ENCODE peak calls at places on chromosomes 16 and 17, in eight cellular contexts. C is RWPE1, Q is mammary epithelial cell, F is left ventricle myocardium inferior, D is HL-60, B is A549, J is fibroblast of lung, P is sigmoid colon. U is an unnamed sample.

GRCh38 chr17:10633738-10634379 is 23.2 kb downstream of the MYH3 start:
- DNase-seq in F (no peak), P (no peak), B (no peak), C (no peak), D (no peak), Q (no peak), J (no peak), U (no peak)

GRCh38 chr16:19005561-19006445 is 22.1 kb downstream of the TMC7 start:
- DNase-seq in J (peak), F (peak), B (peak), D (no peak), C (peak), P (no peak), Q (peak), U (no peak)

GRCh38 chr16:89779231-89779912 is 37.1 kb downstream of the FANCA start:
- DNase-seq in Q (no peak), P (no peak), J (no peak), D (no peak), B (no peak), C (no peak), F (no peak), U (no peak)

GRCh38 chr16:84369938-84370627 is 1.7 kb downstream of the ATP2C2 start:
- DNase-seq in P (no peak), C (peak), Q (peak), D (peak), B (no peak), J (no peak), F (no peak), U (no peak)

GRCh38 chr16:75452464-75453190 is 11.9 kb downstream of the TMEM170A start:
- DNase-seq in F (no peak), D (no peak), J (no peak), B (no peak), Q (no peak), C (no peak), P (no peak), U (no peak)

GRCh38 chr16:84596161-84596560 is 21.7 kb downstream of the COTL1 start:
- DNase-seq in P (no peak), C (no peak), J (no peak), B (no peak), F (no peak), Q (no peak), D (no peak), U (no peak)

GRCh38 chr17:37742114-37742761 is 2.6 kb downstream of the HNF1B start:
- DNase-seq in B (peak), J (peak), P (no peak), D (no peak), Q (peak), C (peak), F (no peak), U (no peak)

GRCh38 chr17:45740553-45741330 is 43.4 kb upstream of the CRHR1 start:
- DNase-seq in Q (peak), C (peak), F (no peak), B (peak), J (no peak), D (peak), P (peak), U (no peak)

GRCh38 chr17:50947844-50948514 is 81.8 kb upstream of the TOB1 start:
- DNase-seq in Q (no peak), P (peak), B (no peak), F (peak), C (no peak), J (no peak), D (peak), U (no peak)

GRCh38 chr16:70661918-70662641 is 15.7 kb downstream of the IL34 start:
- DNase-seq in D (no peak), F (no peak), B (no peak), P (peak), J (peak), C (no peak), Q (no peak), U (no peak)
- H3K27ac ChIP-seq in D (no peak), F (no peak), B (no peak), P (peak), J (no peak), C (peak), Q (no peak), U (peak)

GRCh38 chr17:1116602-1117001 is 63.2 kb downstream of the ABR start:
- DNase-seq in D (no peak), J (no peak), F (no peak), Q (no peak), B (no peak), P (no peak), C (no peak), U (no peak)
- H3K27ac ChIP-seq in D (no peak), J (no peak), F (no peak), Q (no peak), B (peak), P (no peak), C (peak), U (no peak)

GRCh38 chr16:70522216-70523000 is 946 bp downstream of the COG4 start:
- DNase-seq in B (no peak), D (peak), C (no peak), P (no peak), J (no peak), Q (no peak), F (no peak), U (no peak)
- H3K27ac ChIP-seq in B (peak), D (peak), C (peak), P (peak), J (peak), Q (peak), F (peak), U (no peak)

GRCh38 chr17:28946239-28946638 is 5.1 kb downstream of the PHF12 start:
- DNase-seq in J (no peak), D (no peak), F (no peak), B (no peak), P (no peak), Q (peak), C (no peak), U (no peak)
- H3K27ac ChIP-seq in J (peak), D (no peak), F (peak), B (no peak), P (peak), Q (peak), C (no peak), U (no peak)

GRCh38 chr16:15955425-15955824 is 6.0 kb downstream of the ABCC1 start:
- DNase-seq in D (no peak), F (no peak), C (no peak), B (no peak), Q (no peak), P (no peak), J (no peak), U (no peak)
- H3K27ac ChIP-seq in D (no peak), F (no peak), C (peak), B (no peak), Q (no peak), P (peak), J (peak), U (no peak)

DNA sequence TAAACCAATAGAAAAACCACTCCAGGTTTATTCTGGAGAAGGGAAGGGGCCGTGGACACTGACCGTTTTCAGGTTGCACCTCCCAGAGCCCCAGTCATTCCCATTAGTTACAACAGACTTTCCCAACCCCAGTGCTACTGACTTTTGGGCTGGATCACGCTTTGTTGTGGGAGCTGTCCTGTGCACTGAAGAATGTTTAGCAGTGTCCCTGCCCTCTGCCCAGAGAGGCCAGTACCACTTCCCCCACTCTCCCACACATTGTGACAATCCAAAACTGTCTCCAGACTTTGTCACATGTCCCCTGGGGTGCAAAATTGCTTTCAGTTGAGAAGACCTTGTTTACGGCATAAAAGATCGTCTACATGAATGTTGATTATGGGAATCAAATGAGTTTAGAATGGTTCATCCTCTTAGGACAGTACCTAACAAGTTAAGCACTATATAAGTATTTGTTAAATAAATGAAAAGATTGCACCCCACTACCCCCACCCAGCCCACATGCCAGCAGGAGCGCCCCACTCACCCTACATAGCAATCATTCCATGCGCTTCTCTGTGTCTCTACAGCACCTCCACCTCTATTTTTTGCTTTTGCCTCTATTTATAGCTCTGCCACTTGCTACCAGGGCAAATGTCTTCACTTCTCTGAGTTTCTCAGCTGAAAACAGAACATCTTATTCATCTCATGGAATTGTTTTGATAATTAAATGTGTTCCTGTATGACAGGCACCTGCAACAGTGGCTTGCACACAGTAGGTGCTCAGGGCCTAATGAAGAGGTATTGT is 104.9 kb downstream of the AXIN2 start:
- DNase-seq in B (no peak), C (no peak), D (no peak), J (no peak), Q (no peak), F (no peak), P (no peak), U (no peak)
- H3K27ac ChIP-seq in B (no peak), C (no peak), D (no peak), J (no peak), Q (no peak), F (peak), P (no peak), U (no peak)

GRCh38 chr16:15880434-15880833 is 8.0 kb downstream of the CEP20 start:
- DNase-seq in Q (no peak), J (no peak), C (no peak), B (no peak), D (no peak), F (no peak), P (no peak), U (no peak)

GRCh38 chr16:15880909-15881308 is 7.5 kb downstream of the CEP20 start:
- DNase-seq in J (no peak), P (no peak), B (no peak), F (no peak), C (no peak), Q (no peak), D (no peak), U (no peak)

GRCh38 chr16:15879255-15879804 is 9.1 kb downstream of the CEP20 start:
- DNase-seq in C (peak), J (peak), D (no peak), F (no peak), Q (peak), B (peak), P (no peak), U (peak)

GRCh38 chr16:15882563-15882962 is 5.8 kb downstream of the CEP20 start:
- DNase-seq in P (no peak), B (no peak), Q (no peak), J (no peak), C (no peak), D (no peak), F (no peak), U (no peak)

DNA sequence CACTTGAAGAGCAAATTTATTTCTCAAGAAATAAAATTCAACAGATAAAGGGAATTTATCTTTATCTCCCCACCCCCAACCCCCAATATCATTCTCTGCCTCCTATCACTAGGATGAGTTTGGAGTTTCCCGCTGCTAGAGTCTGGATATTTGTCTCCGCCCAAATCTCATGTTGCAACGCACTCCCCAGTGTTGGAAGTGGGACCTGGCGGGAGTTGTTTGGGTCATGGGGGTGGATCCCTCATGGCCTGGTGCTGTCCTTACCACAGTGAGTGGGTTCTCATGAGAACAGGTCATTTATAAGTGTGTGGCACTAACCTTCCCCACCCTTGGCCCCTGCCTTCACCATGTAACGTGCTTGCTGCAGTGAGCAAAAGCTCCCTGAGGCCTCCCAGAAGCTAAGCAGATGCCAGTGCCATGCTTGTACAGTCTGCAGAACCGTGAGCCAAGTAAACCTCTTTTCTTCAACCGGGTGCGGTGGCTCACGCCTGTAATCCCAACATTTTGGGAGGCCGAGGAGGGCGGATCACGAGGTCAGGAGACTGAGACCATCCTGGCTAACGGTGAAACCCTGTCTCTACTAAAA is 6.5 kb downstream of the CEP20 start:
- DNase-seq in P (no peak), J (no peak), F (no peak), D (no peak), Q (no peak), C (no peak), B (no peak), U (no peak)
- H3K27ac ChIP-seq in P (no peak), J (no peak), F (no peak), D (no peak), Q (no peak), C (peak), B (peak), U (no peak)

GRCh38 chr17:28526381-28526780 is 20.2 kb downstream of the FOXN1 start:
- DNase-seq in P (no peak), Q (no peak), D (no peak), J (no peak), B (no peak), F (no peak), C (no peak), U (no peak)

GRCh38 chr17:28528329-28529011 is 22.3 kb downstream of the FOXN1 start:
- DNase-seq in F (no peak), C (peak), B (no peak), Q (no peak), J (no peak), D (no peak), P (no peak), U (no peak)

GRCh38 chr17:28529012-28529400 is 22.9 kb downstream of the FOXN1 start:
- DNase-seq in B (no peak), F (no peak), D (no peak), C (no peak), J (no peak), Q (no peak), P (no peak), U (no peak)

GRCh38 chr17:28527181-28527681 is 21.1 kb downstream of the FOXN1 start:
- DNase-seq in J (no peak), B (no peak), Q (no peak), F (no peak), D (no peak), P (no peak), C (no peak), U (no peak)

DNA sequence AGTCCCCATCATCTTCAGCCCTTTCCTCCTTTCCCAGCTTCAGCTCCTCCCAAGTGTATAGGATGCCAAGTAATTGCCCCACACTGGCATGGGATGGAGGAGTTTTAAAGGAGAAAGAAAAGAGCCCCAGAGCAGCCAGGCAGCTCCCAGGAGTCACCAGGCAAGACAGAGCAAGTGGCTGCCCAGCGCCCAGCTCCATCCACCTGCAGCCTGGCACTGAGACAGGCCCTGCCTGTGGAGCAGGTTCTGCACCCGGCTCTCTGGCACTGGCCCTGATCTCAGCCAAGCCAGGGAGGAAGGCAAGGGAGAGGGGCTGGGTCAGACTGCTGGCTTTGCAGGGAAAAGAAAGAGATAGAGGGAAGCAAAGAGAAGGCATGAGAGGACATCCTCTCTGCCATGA is 21.7 kb downstream of the FOXN1 start:
- DNase-seq in J (no peak), B (no peak), D (no peak), P (no peak), Q (peak), F (no peak), C (peak), U (no peak)
- H3K27ac ChIP-seq in J (no peak), B (no peak), D (no peak), P (no peak), Q (no peak), F (no peak), C (peak), U (no peak)

DNA sequence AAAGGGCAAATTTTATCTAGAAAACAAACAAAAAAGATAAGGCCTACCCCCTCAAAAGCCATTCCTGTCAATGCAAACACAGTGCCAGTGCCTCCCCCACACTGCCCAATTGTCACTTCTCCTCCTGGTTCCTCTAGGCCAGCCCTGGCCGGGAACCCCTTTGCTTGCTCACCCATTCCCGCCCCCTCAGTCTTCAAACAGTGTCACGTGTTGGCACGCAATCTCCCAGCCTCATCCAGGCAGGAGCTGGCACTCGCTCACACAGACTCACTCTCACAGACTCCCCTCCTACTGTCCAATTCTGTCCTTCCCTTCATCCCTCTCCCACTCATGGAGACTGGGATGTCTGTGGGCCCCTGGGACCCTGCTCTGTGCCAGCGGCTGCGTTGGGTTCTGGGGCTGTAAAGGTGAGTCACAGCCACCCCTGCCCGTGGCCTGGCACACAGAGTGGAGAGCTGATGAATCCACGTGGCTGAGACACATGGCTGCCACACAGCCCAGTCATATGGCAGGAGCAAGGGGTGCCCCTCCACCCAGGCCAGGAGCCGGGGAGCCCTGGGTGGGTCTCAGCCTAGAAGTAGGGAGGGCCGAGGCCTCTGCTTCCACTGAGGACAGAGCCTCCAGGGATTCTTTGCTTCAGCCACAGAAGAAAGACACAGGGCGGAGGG is 54.8 kb downstream of the VAC14 start:
- DNase-seq in B (peak), J (peak), F (peak), Q (peak), D (peak), P (peak), C (peak), U (no peak)
- H3K27ac ChIP-seq in B (peak), J (peak), F (peak), Q (peak), D (peak), P (peak), C (peak), U (peak)

GRCh38 chr17:78401246-78401645 is 22.8 kb downstream of the PGS1 start:
- DNase-seq in D (no peak), Q (peak), B (no peak), C (peak), F (no peak), J (no peak), P (no peak), U (no peak)
- H3K27ac ChIP-seq in D (no peak), Q (peak), B (no peak), C (peak), F (no peak), J (no peak), P (no peak), U (no peak)

U was measured in AG04450.